ENCODE peak calls at places on chromosomes 5 and 9, in seven cellular contexts. R is coronary artery, O is brain microvascular endothelial cell, U is mesothelial cell of epicardium, G is HCT116, M is BE2C, C is cardiac muscle cell. T is an unnamed sample.
A peak's percentile ranks its signal among the peaks of the same experiment; 100 is the strongest.

GRCh38 chr9:88524911-88525310 is 10.1 kb upstream of the NXNL2 start:
- DNase-seq in R (no peak), U (no peak), M (no peak), G (no peak), C (no peak), O (no peak), T (no peak)

GRCh38 chr9:16236882-16237281 is 633.6 kb downstream of the BNC2 start:
- DNase-seq in R (no peak), U (no peak), G (no peak), C (no peak), M (no peak), O (no peak), T (no peak)

GRCh38 chr5:180611140-180611850 is 20.0 kb upstream of the SCGB3A1 start:
- DNase-seq in R (no peak), C (no peak), O (no peak), G (no peak), M (no peak), U (no peak), T (no peak)

GRCh38 chr5:93586948-93587918 is 4.2 kb downstream of the NR2F1 start:
- DNase-seq in O (no peak), U (no peak), C (no peak), M (no peak), R (no peak), G (no peak), T (no peak)

GRCh38 chr5:121378559-121379359 is 472.9 kb upstream of the FTMT start:
- DNase-seq in R (no peak), C (no peak), M (no peak), G (no peak), O (no peak), U (no peak), T (no peak)

GRCh38 chr9:135783540-135784245 is 81.7 kb downstream of the KCNT1 start:
- DNase-seq in M (no peak), U (no peak), C (no peak), R (no peak), G (no peak), O (no peak), T (no peak)

GRCh38 chr9:115672477-115673316 is 480.9 kb upstream of the PAPPA start:
- DNase-seq in O (peak; percentile 97), C (no peak), M (no peak), U (peak; percentile 46), R (no peak), G (no peak), T (no peak)

GRCh38 chr9:95815153-95815552 is 60.3 kb upstream of the ERCC6L2 start:
- DNase-seq in C (no peak), R (no peak), U (no peak), M (no peak), O (peak; percentile 35), G (no peak), T (no peak)

GRCh38 chr9:127762111-127762676 is 16.3 kb downstream of the SH2D3C start:
- DNase-seq in C (no peak), U (no peak), R (no peak), M (no peak), O (no peak), G (no peak), T (no peak)

GRCh38 chr5:123215929-123216702 is 127.1 kb downstream of the PRDM6 start:
- DNase-seq in U (no peak), G (peak; percentile 18), C (no peak), O (no peak), R (no peak), M (no peak), T (no peak)

GRCh38 chr5:131991593-131992324 is 19.7 kb downstream of the ACSL6 start:
- DNase-seq in O (no peak), C (no peak), M (no peak), R (no peak), U (no peak), G (no peak), T (no peak)

GRCh38 chr9:96867282-96867814 is 13.0 kb upstream of the ZNF782 start:
- DNase-seq in O (no peak), G (no peak), U (no peak), M (no peak), R (no peak), C (no peak), T (no peak)

GRCh38 chr5:135434591-135435466 is 12.3 kb downstream of the DCANP1 start:
- DNase-seq in M (no peak), C (no peak), R (no peak), G (no peak), O (no peak), U (no peak), T (no peak)

GRCh38 chr9:125532412-125532811 is 174.6 kb downstream of the MAPKAP1 start:
- DNase-seq in G (no peak), C (no peak), U (no peak), M (no peak), O (no peak), R (no peak), T (no peak)

GRCh38 chr5:61051267-61051666 is 106.3 kb downstream of the NDUFAF2 start:
- DNase-seq in G (peak; percentile 47), U (no peak), R (no peak), M (no peak), O (peak; percentile 69), C (no peak), T (no peak)

GRCh38 chr5:122753500-122753899 is 21.4 kb upstream of the SNX2 start:
- DNase-seq in O (no peak), G (no peak), M (no peak), R (no peak), C (no peak), U (no peak), T (no peak)

GRCh38 chr5:134177197-134178171 is 734 bp upstream of the SKP1 start:
- DNase-seq in G (peak; percentile 60), C (peak; percentile 77), U (no peak), O (peak; percentile 57), R (no peak), M (no peak), T (no peak)

GRCh38 chr9:127522727-127523126 is 71.4 kb downstream of the LRSAM1 start:
- DNase-seq in O (no peak), C (no peak), G (no peak), U (no peak), R (peak; percentile 64), M (no peak), T (no peak)

GRCh38 chr5:421287-421880 is 21.6 kb upstream of the EXOC3 start:
- DNase-seq in R (no peak), C (no peak), M (no peak), G (no peak), U (no peak), O (no peak), T (no peak)

GRCh38 chr9:132622144-132622543 is 39.7 kb downstream of the BARHL1 start:
- DNase-seq in O (peak; percentile 45), U (no peak), M (no peak), C (no peak), G (no peak), R (no peak), T (no peak)

GRCh38 chr9:137506274-137506673 is 43.9 kb downstream of the PNPLA7 start:
- DNase-seq in O (no peak), U (no peak), R (no peak), C (no peak), G (no peak), M (no peak), T (no peak)

GRCh38 chr5:111635946-111636315 is 121.1 kb downstream of the NREP start:
- DNase-seq in U (no peak), R (no peak), G (no peak), O (no peak), M (no peak), C (no peak), T (no peak)
- TF ChIP-seq CTCF in U (no peak), R (no peak), G (no peak), O (no peak), M (no peak), C (no peak), T (no peak)

GRCh38 chr5:82296929-82297328 is 18.8 kb upstream of the RPS23 start:
- DNase-seq in C (no peak), O (no peak), R (no peak), U (no peak), G (no peak), M (no peak), T (no peak)
- TF ChIP-seq CTCF in C (no peak), O (no peak), R (no peak), U (no peak), G (peak; percentile 7), M (no peak), T (no peak)

GRCh38 chr9:12988259-12988658 is 213.4 kb downstream of the LURAP1L start:
- DNase-seq in M (no peak), C (no peak), R (no peak), U (no peak), O (no peak), G (no peak), T (no peak)
- TF ChIP-seq CTCF in M (no peak), C (no peak), R (no peak), U (no peak), O (no peak), G (no peak), T (no peak)

GRCh38 chr5:159916841-159917761 is 819 bp downstream of the ADRA1B start:
- DNase-seq in G (no peak), O (no peak), M (no peak), U (no peak), C (no peak), R (no peak), T (no peak)
- TF ChIP-seq CTCF in G (peak; percentile 9), O (peak; percentile 35), M (peak; percentile 10), U (no peak), C (no peak), R (no peak), T (no peak)

GRCh38 chr5:169701910-169702451 is 64.9 kb downstream of the DOCK2 start:
- DNase-seq in O (no peak), U (no peak), C (peak; percentile 70), M (no peak), R (no peak), G (no peak), T (no peak)
- TF ChIP-seq CTCF in O (peak; percentile 59), U (no peak), C (peak; percentile 61), M (peak; percentile 48), R (no peak), G (peak; percentile 40), T (peak; percentile 59)

GRCh38 chr5:6286404-6286803 is 91.9 kb downstream of the MED10 start:
- DNase-seq in R (no peak), O (no peak), C (no peak), U (no peak), M (no peak), G (no peak), T (no peak)
- TF ChIP-seq CTCF in R (no peak), O (no peak), C (no peak), U (no peak), M (no peak), G (no peak), T (no peak)